ENCODE peak calls at places on chromosomes 7 and 10, in nine cellular contexts. T is CD8-positive, alpha-beta memory T cell; W is Panc1; P is lower lobe of right lung; L is GM23248; Y is CD4-positive, alpha-beta memory T cell; Q is stomach; X is neuronal stem cell; N is IMR-90. G is an unnamed sample.

GRCh38 chr10:21506351-21506750 is 19.1 kb downstream of the SKIDA1 start:
- DNase-seq in T (no peak), W (no peak), P (no peak), L (no peak), Y (no peak), Q (no peak), X (no peak), N (no peak), G (no peak)

GRCh38 chr7:85018498-85018897 is 168.4 kb downstream of the SEMA3D start:
- DNase-seq in T (no peak), W (no peak), P (no peak), L (no peak), Y (no peak), Q (no peak), X (no peak), N (peak; percentile 9), G (no peak)

GRCh38 chr7:75662579-75663301 is 76.0 kb downstream of the HIP1 start:
- DNase-seq in T (no peak), W (no peak), P (no peak), L (no peak), Y (no peak), Q (no peak), X (no peak), N (no peak), G (no peak)

GRCh38 chr7:118511146-118511545 is 286.6 kb downstream of the ANKRD7 start:
- DNase-seq in T (no peak), W (no peak), P (no peak), L (no peak), Y (no peak), Q (no peak), X (no peak), N (no peak), G (no peak)

GRCh38 chr10:119908201-119908600 is 15.7 kb downstream of the SEC23IP start:
- DNase-seq in T (no peak), W (no peak), P (no peak), L (peak; percentile 24), Y (no peak), Q (no peak), X (no peak), N (no peak), G (no peak)

GRCh38 chr7:1197997-1198632 is 34.6 kb upstream of the UNCX start:
- DNase-seq in T (no peak), W (no peak), P (no peak), L (peak; percentile 95), Y (no peak), Q (no peak), X (no peak), N (peak; percentile 94), G (no peak)

GRCh38 chr7:100975391-100975821 is 6.0 kb downstream of the MUC12 start:
- DNase-seq in T (no peak), W (no peak), P (no peak), L (no peak), Y (no peak), Q (no peak), X (no peak), N (no peak), G (no peak)

GRCh38 chr7:137943132-137943551 is 58.7 kb downstream of the CREB3L2 start:
- DNase-seq in T (no peak), W (no peak), P (no peak), L (peak; percentile 63), Y (no peak), Q (no peak), X (no peak), N (peak; percentile 98), G (no peak)

GRCh38 chr10:34918060-34918840 is 103.2 kb upstream of the PARD3 start:
- DNase-seq in T (no peak), W (no peak), P (no peak), L (no peak), Y (no peak), Q (no peak), X (no peak), N (no peak), G (no peak)

GRCh38 chr10:73865459-73866442 is 8.6 kb downstream of the CAMK2G start:
- DNase-seq in T (peak; percentile 37), W (no peak), P (peak; percentile 84), L (no peak), Y (peak; percentile 44), Q (no peak), X (no peak), N (no peak), G (peak; percentile 47)

GRCh38 chr10:73864229-73864628 is 10.1 kb downstream of the CAMK2G start:
- DNase-seq in T (no peak), W (no peak), P (no peak), L (no peak), Y (no peak), Q (no peak), X (no peak), N (no peak), G (no peak)

GRCh38 chr10:73863039-73863817 is 11.1 kb downstream of the CAMK2G start:
- DNase-seq in T (no peak), W (no peak), P (no peak), L (no peak), Y (no peak), Q (no peak), X (no peak), N (no peak), G (no peak)

GRCh38 chr10:73866621-73867020 is 7.7 kb downstream of the CAMK2G start:
- DNase-seq in T (no peak), W (no peak), P (no peak), L (no peak), Y (no peak), Q (no peak), X (no peak), N (no peak), G (no peak)

GRCh38 chr10:73865107-73865458 is 9.3 kb downstream of the CAMK2G start:
- DNase-seq in T (no peak), W (no peak), P (no peak), L (no peak), Y (no peak), Q (no peak), X (no peak), N (no peak), G (no peak)
- H3K4me1 ChIP-seq in T (peaks cover 73% of the 10 kb centered on the region), W (no peaks in the 10 kb centered on the region), P (peaks cover 47% of the 10 kb centered on the region), L (no peaks in the 10 kb centered on the region), Y (peaks cover 87% of the 10 kb centered on the region), Q (peaks cover 88% of the 10 kb centered on the region), X (no peaks in the 10 kb centered on the region), N (peaks cover 3% of the 10 kb centered on the region), G (peaks cover 29% of the 10 kb centered on the region)

GRCh38 chr7:20200361-20200760 is 16.8 kb downstream of the MACC1 start:
- DNase-seq in T (no peak), W (no peak), P (no peak), L (no peak), Y (no peak), Q (no peak), X (no peak), N (no peak), G (no peak)

GRCh38 chr7:20200965-20201364 is 16.2 kb downstream of the MACC1 start:
- DNase-seq in T (no peak), W (no peak), P (no peak), L (no peak), Y (no peak), Q (no peak), X (no peak), N (no peak), G (no peak)

GRCh38 chr7:20198295-20198694 is 18.9 kb downstream of the MACC1 start:
- DNase-seq in T (no peak), W (no peak), P (no peak), L (no peak), Y (no peak), Q (no peak), X (no peak), N (no peak), G (no peak)

GRCh38 chr7:20199015-20199737 is 18.0 kb downstream of the MACC1 start:
- DNase-seq in T (no peak), W (no peak), P (peak; percentile 77), L (peak; percentile 78), Y (no peak), Q (peak; percentile 34), X (no peak), N (peak; percentile 87), G (no peak)

GRCh38 chr7:20201380-20201779 is 15.8 kb downstream of the MACC1 start:
- DNase-seq in T (no peak), W (no peak), P (peak; percentile 52), L (no peak), Y (no peak), Q (no peak), X (no peak), N (no peak), G (no peak)
- H3K27ac ChIP-seq in T (no peak overlapping the region), W (no peak overlapping the region), P (peak overlapping the region; percentile 46), L (no peak overlapping the region), Y (no peak overlapping the region), Q (no peak overlapping the region), X (no peak overlapping the region), N (no peak overlapping the region), G (no peak overlapping the region)

GRCh38 chr10:75847477-75847876 is 416.1 kb downstream of the LRMDA start:
- DNase-seq in T (no peak), W (no peak), P (no peak), L (no peak), Y (no peak), Q (no peak), X (no peak), N (no peak), G (no peak)
- H3K4me1 ChIP-seq in T (no peaks in the 10 kb centered on the region), W (no peaks in the 10 kb centered on the region), P (peaks cover 12% of the 10 kb centered on the region), L (no peaks in the 10 kb centered on the region), Y (no peaks in the 10 kb centered on the region), Q (peaks cover 13% of the 10 kb centered on the region), X (peaks cover 4% of the 10 kb centered on the region), N (no peaks in the 10 kb centered on the region), G (no peaks in the 10 kb centered on the region)

GRCh38 chr7:80847895-80848294 is 71.0 kb downstream of the SEMA3C start:
- DNase-seq in T (no peak), W (no peak), P (no peak), L (peak; percentile 30), Y (no peak), Q (no peak), X (no peak), N (peak; percentile 37), G (no peak)
- H3K27ac ChIP-seq in T (no peak overlapping the region), W (peak overlapping the region; percentile 79), P (no peak overlapping the region), L (no peak overlapping the region), Y (no peak overlapping the region), Q (no peak overlapping the region), X (no peak overlapping the region), N (no peak overlapping the region), G (no peak overlapping the region)

GRCh38 chr10:69787681-69788080 is 14.0 kb upstream of the COL13A1 start:
- DNase-seq in T (no peak), W (no peak), P (no peak), L (no peak), Y (no peak), Q (no peak), X (no peak), N (no peak), G (no peak)
- H3K4me1 ChIP-seq in T (no peaks in the 10 kb centered on the region), W (no peaks in the 10 kb centered on the region), P (no peaks in the 10 kb centered on the region), L (no peaks in the 10 kb centered on the region), Y (no peaks in the 10 kb centered on the region), Q (peaks cover 10% of the 10 kb centered on the region), X (no peaks in the 10 kb centered on the region), N (peaks cover 6% of the 10 kb centered on the region), G (no peaks in the 10 kb centered on the region)